ENCODE peak calls at places on chromosomes 16 and 17, in eight cellular contexts. One of them, this sample, is unnamed.

GRCh38 chr17:73800893-73801292 is 156.6 kb upstream of the SDK2 start:
- DNase-seq in erythroblast: no peak
- DNase-seq in LNCaP clone FGC: no peak
- DNase-seq in midbrain: no peak
- DNase-seq in stimulated activated CD4-positive, alpha-beta T cell treated with anti-CD3 and anti-CD28 coated beads, Interleukin-1b, Interleukin-23, amount 100 ng/mL, for 4 hours: no peak
- DNase-seq in left cardiac atrium: no peak
- DNase-seq in ureter: no peak
- DNase-seq in cardiac fibroblast: no peak
- DNase-seq in this sample: peak

GRCh38 chr16:50251375-50252081 is 14.8 kb upstream of the ADCY7 start:
- DNase-seq in erythroblast: no peak
- DNase-seq in LNCaP clone FGC: no peak
- DNase-seq in midbrain: no peak
- DNase-seq in stimulated activated CD4-positive, alpha-beta T cell treated with anti-CD3 and anti-CD28 coated beads, Interleukin-1b, Interleukin-23, amount 100 ng/mL, for 4 hours: no peak
- DNase-seq in left cardiac atrium: peak
- DNase-seq in ureter: no peak
- DNase-seq in cardiac fibroblast: peak
- DNase-seq in this sample: no peak

GRCh38 chr16:47721016-47721673 is 260.0 kb downstream of the PHKB start:
- DNase-seq in erythroblast: no peak
- DNase-seq in LNCaP clone FGC: no peak
- DNase-seq in midbrain: no peak
- DNase-seq in stimulated activated CD4-positive, alpha-beta T cell treated with anti-CD3 and anti-CD28 coated beads, Interleukin-1b, Interleukin-23, amount 100 ng/mL, for 4 hours: no peak
- DNase-seq in left cardiac atrium: no peak
- DNase-seq in ureter: no peak
- DNase-seq in cardiac fibroblast: no peak
- DNase-seq in this sample: no peak

GRCh38 chr17:19724501-19725420 is 8.4 kb upstream of the SLC47A2 start:
- DNase-seq in erythroblast: no peak
- DNase-seq in LNCaP clone FGC: no peak
- DNase-seq in midbrain: peak
- DNase-seq in stimulated activated CD4-positive, alpha-beta T cell treated with anti-CD3 and anti-CD28 coated beads, Interleukin-1b, Interleukin-23, amount 100 ng/mL, for 4 hours: peak
- DNase-seq in left cardiac atrium: peak
- DNase-seq in ureter: peak
- DNase-seq in cardiac fibroblast: peak
- DNase-seq in this sample: no peak

GRCh38 chr16:65214196-65214595 is 92.3 kb upstream of the CDH11 start:
- DNase-seq in erythroblast: no peak
- DNase-seq in LNCaP clone FGC: no peak
- DNase-seq in midbrain: no peak
- DNase-seq in stimulated activated CD4-positive, alpha-beta T cell treated with anti-CD3 and anti-CD28 coated beads, Interleukin-1b, Interleukin-23, amount 100 ng/mL, for 4 hours: no peak
- DNase-seq in left cardiac atrium: no peak
- DNase-seq in ureter: no peak
- DNase-seq in cardiac fibroblast: peak
- DNase-seq in this sample: no peak

GRCh38 chr17:20156196-20157077 is 147.3 kb downstream of the SPECC1 start:
- DNase-seq in erythroblast: peak
- DNase-seq in LNCaP clone FGC: no peak
- DNase-seq in midbrain: peak
- DNase-seq in stimulated activated CD4-positive, alpha-beta T cell treated with anti-CD3 and anti-CD28 coated beads, Interleukin-1b, Interleukin-23, amount 100 ng/mL, for 4 hours: peak
- DNase-seq in left cardiac atrium: peak
- DNase-seq in ureter: peak
- DNase-seq in cardiac fibroblast: peak
- DNase-seq in this sample: peak

GRCh38 chr16:89314357-89314756 is 96.9 kb downstream of the ZNF778 start:
- DNase-seq in erythroblast: no peak
- DNase-seq in LNCaP clone FGC: no peak
- DNase-seq in midbrain: no peak
- DNase-seq in stimulated activated CD4-positive, alpha-beta T cell treated with anti-CD3 and anti-CD28 coated beads, Interleukin-1b, Interleukin-23, amount 100 ng/mL, for 4 hours: peak
- DNase-seq in left cardiac atrium: no peak
- DNase-seq in ureter: no peak
- DNase-seq in cardiac fibroblast: no peak
- DNase-seq in this sample: no peak

GRCh38 chr17:1673041-1673790 is 11.5 kb downstream of the PRPF8 start:
- DNase-seq in erythroblast: no peak
- DNase-seq in LNCaP clone FGC: no peak
- DNase-seq in midbrain: no peak
- DNase-seq in stimulated activated CD4-positive, alpha-beta T cell treated with anti-CD3 and anti-CD28 coated beads, Interleukin-1b, Interleukin-23, amount 100 ng/mL, for 4 hours: no peak
- DNase-seq in left cardiac atrium: no peak
- DNase-seq in ureter: no peak
- DNase-seq in cardiac fibroblast: no peak
- DNase-seq in this sample: no peak

GRCh38 chr17:77370536-77370935 is 229.8 kb downstream of the SEC14L1 start:
- DNase-seq in erythroblast: no peak
- DNase-seq in LNCaP clone FGC: no peak
- DNase-seq in midbrain: no peak
- DNase-seq in stimulated activated CD4-positive, alpha-beta T cell treated with anti-CD3 and anti-CD28 coated beads, Interleukin-1b, Interleukin-23, amount 100 ng/mL, for 4 hours: no peak
- DNase-seq in left cardiac atrium: no peak
- DNase-seq in ureter: no peak
- DNase-seq in cardiac fibroblast: no peak
- DNase-seq in this sample: no peak

GRCh38 chr16:66485361-66485760 is 58.3 kb downstream of the BEAN1 start:
- DNase-seq in erythroblast: no peak
- DNase-seq in LNCaP clone FGC: no peak
- DNase-seq in midbrain: no peak
- DNase-seq in stimulated activated CD4-positive, alpha-beta T cell treated with anti-CD3 and anti-CD28 coated beads, Interleukin-1b, Interleukin-23, amount 100 ng/mL, for 4 hours: no peak
- DNase-seq in left cardiac atrium: no peak
- DNase-seq in ureter: peak
- DNase-seq in cardiac fibroblast: no peak
- DNase-seq in this sample: no peak

GRCh38 chr16:48558269-48558915 is 51.6 kb downstream of the N4BP1 start:
- DNase-seq in erythroblast: no peak
- DNase-seq in LNCaP clone FGC: no peak
- DNase-seq in midbrain: peak
- DNase-seq in stimulated activated CD4-positive, alpha-beta T cell treated with anti-CD3 and anti-CD28 coated beads, Interleukin-1b, Interleukin-23, amount 100 ng/mL, for 4 hours: no peak
- DNase-seq in left cardiac atrium: no peak
- DNase-seq in ureter: no peak
- DNase-seq in cardiac fibroblast: peak
- DNase-seq in this sample: no peak

GRCh38 chr16:82344157-82344556 is 174.1 kb upstream of the MPHOSPH6 start:
- DNase-seq in erythroblast: peak
- DNase-seq in LNCaP clone FGC: no peak
- DNase-seq in midbrain: peak
- DNase-seq in stimulated activated CD4-positive, alpha-beta T cell treated with anti-CD3 and anti-CD28 coated beads, Interleukin-1b, Interleukin-23, amount 100 ng/mL, for 4 hours: no peak
- DNase-seq in left cardiac atrium: no peak
- DNase-seq in ureter: no peak
- DNase-seq in cardiac fibroblast: no peak
- DNase-seq in this sample: peak

GRCh38 chr17:29248845-29249244 is 2.2 kb downstream of the CRYBA1 start:
- DNase-seq in erythroblast: no peak
- DNase-seq in LNCaP clone FGC: no peak
- DNase-seq in midbrain: no peak
- DNase-seq in stimulated activated CD4-positive, alpha-beta T cell treated with anti-CD3 and anti-CD28 coated beads, Interleukin-1b, Interleukin-23, amount 100 ng/mL, for 4 hours: no peak
- DNase-seq in left cardiac atrium: no peak
- DNase-seq in ureter: no peak
- DNase-seq in cardiac fibroblast: no peak
- DNase-seq in this sample: no peak

GRCh38 chr16:16095646-16096045 is 127.6 kb downstream of the ABCC6 start:
- DNase-seq in erythroblast: no peak
- DNase-seq in LNCaP clone FGC: no peak
- DNase-seq in midbrain: no peak
- DNase-seq in stimulated activated CD4-positive, alpha-beta T cell treated with anti-CD3 and anti-CD28 coated beads, Interleukin-1b, Interleukin-23, amount 100 ng/mL, for 4 hours: no peak
- DNase-seq in left cardiac atrium: no peak
- DNase-seq in ureter: no peak
- DNase-seq in cardiac fibroblast: peak
- DNase-seq in this sample: no peak

GRCh38 chr16:67236551-67237395 is 9.8 kb downstream of the TMEM208 start:
- DNase-seq in erythroblast: peak
- DNase-seq in LNCaP clone FGC: no peak
- DNase-seq in midbrain: no peak
- DNase-seq in stimulated activated CD4-positive, alpha-beta T cell treated with anti-CD3 and anti-CD28 coated beads, Interleukin-1b, Interleukin-23, amount 100 ng/mL, for 4 hours: no peak
- DNase-seq in left cardiac atrium: peak
- DNase-seq in ureter: no peak
- DNase-seq in cardiac fibroblast: peak
- DNase-seq in this sample: peak

GRCh38 chr17:27294689-27295630 is 1.0 kb downstream of the WSB1 start:
- DNase-seq in erythroblast: peak
- DNase-seq in LNCaP clone FGC: peak
- DNase-seq in midbrain: peak
- DNase-seq in stimulated activated CD4-positive, alpha-beta T cell treated with anti-CD3 and anti-CD28 coated beads, Interleukin-1b, Interleukin-23, amount 100 ng/mL, for 4 hours: peak
- DNase-seq in left cardiac atrium: peak
- DNase-seq in ureter: peak
- DNase-seq in cardiac fibroblast: peak
- DNase-seq in this sample: peak

GRCh38 chr16:88737298-88738166 is 31.2 kb downstream of the CTU2 start:
- DNase-seq in erythroblast: peak
- DNase-seq in LNCaP clone FGC: no peak
- DNase-seq in midbrain: peak
- DNase-seq in stimulated activated CD4-positive, alpha-beta T cell treated with anti-CD3 and anti-CD28 coated beads, Interleukin-1b, Interleukin-23, amount 100 ng/mL, for 4 hours: peak
- DNase-seq in left cardiac atrium: peak
- DNase-seq in ureter: peak
- DNase-seq in cardiac fibroblast: peak
- DNase-seq in this sample: no peak

GRCh38 chr16:10181196-10182162 is 749 bp downstream of the GRIN2A start:
- DNase-seq in erythroblast: peak
- DNase-seq in LNCaP clone FGC: no peak
- DNase-seq in midbrain: peak
- DNase-seq in stimulated activated CD4-positive, alpha-beta T cell treated with anti-CD3 and anti-CD28 coated beads, Interleukin-1b, Interleukin-23, amount 100 ng/mL, for 4 hours: no peak
- DNase-seq in left cardiac atrium: peak
- DNase-seq in ureter: peak
- DNase-seq in cardiac fibroblast: peak
- DNase-seq in this sample: no peak

GRCh38 chr16:17177968-17178880 is 292.5 kb downstream of the XYLT1 start:
- DNase-seq in erythroblast: no peak
- DNase-seq in LNCaP clone FGC: no peak
- DNase-seq in midbrain: no peak
- DNase-seq in stimulated activated CD4-positive, alpha-beta T cell treated with anti-CD3 and anti-CD28 coated beads, Interleukin-1b, Interleukin-23, amount 100 ng/mL, for 4 hours: no peak
- DNase-seq in left cardiac atrium: no peak
- DNase-seq in ureter: no peak
- DNase-seq in cardiac fibroblast: no peak
- DNase-seq in this sample: no peak

GRCh38 chr17:17159571-17159970 is 46.6 kb downstream of the PLD6 start:
- DNase-seq in erythroblast: no peak
- DNase-seq in LNCaP clone FGC: no peak
- DNase-seq in midbrain: no peak
- DNase-seq in stimulated activated CD4-positive, alpha-beta T cell treated with anti-CD3 and anti-CD28 coated beads, Interleukin-1b, Interleukin-23, amount 100 ng/mL, for 4 hours: no peak
- DNase-seq in left cardiac atrium: no peak
- DNase-seq in ureter: no peak
- DNase-seq in cardiac fibroblast: no peak
- DNase-seq in this sample: no peak

GRCh38 chr17:49434821-49435581 is 20.3 kb upstream of the PHB1 start:
- DNase-seq in erythroblast: peak
- DNase-seq in LNCaP clone FGC: no peak
- DNase-seq in midbrain: peak
- DNase-seq in stimulated activated CD4-positive, alpha-beta T cell treated with anti-CD3 and anti-CD28 coated beads, Interleukin-1b, Interleukin-23, amount 100 ng/mL, for 4 hours: peak
- DNase-seq in left cardiac atrium: peak
- DNase-seq in ureter: no peak
- DNase-seq in cardiac fibroblast: peak
- DNase-seq in this sample: peak

GRCh38 chr16:71923941-71924690 is 28.8 kb downstream of the IST1 start:
- DNase-seq in erythroblast: no peak
- DNase-seq in LNCaP clone FGC: no peak
- DNase-seq in midbrain: no peak
- DNase-seq in stimulated activated CD4-positive, alpha-beta T cell treated with anti-CD3 and anti-CD28 coated beads, Interleukin-1b, Interleukin-23, amount 100 ng/mL, for 4 hours: no peak
- DNase-seq in left cardiac atrium: no peak
- DNase-seq in ureter: no peak
- DNase-seq in cardiac fibroblast: peak
- DNase-seq in this sample: no peak

GRCh38 chr17:76989519-76989918 is 121.3 kb downstream of the MGAT5B start:
- DNase-seq in erythroblast: no peak
- DNase-seq in LNCaP clone FGC: no peak
- DNase-seq in midbrain: no peak
- DNase-seq in stimulated activated CD4-positive, alpha-beta T cell treated with anti-CD3 and anti-CD28 coated beads, Interleukin-1b, Interleukin-23, amount 100 ng/mL, for 4 hours: no peak
- DNase-seq in left cardiac atrium: no peak
- DNase-seq in ureter: no peak
- DNase-seq in cardiac fibroblast: no peak
- DNase-seq in this sample: no peak

GRCh38 chr17:75853410-75853809 is 1.7 kb downstream of the WBP2 start:
- DNase-seq in erythroblast: peak
- DNase-seq in LNCaP clone FGC: no peak
- DNase-seq in midbrain: no peak
- DNase-seq in stimulated activated CD4-positive, alpha-beta T cell treated with anti-CD3 and anti-CD28 coated beads, Interleukin-1b, Interleukin-23, amount 100 ng/mL, for 4 hours: no peak
- DNase-seq in left cardiac atrium: no peak
- DNase-seq in ureter: no peak
- DNase-seq in cardiac fibroblast: peak
- DNase-seq in this sample: no peak

GRCh38 chr17:32541640-32542039 is 54.8 kb downstream of the CDK5R1 start:
- DNase-seq in erythroblast: no peak
- DNase-seq in LNCaP clone FGC: no peak
- DNase-seq in midbrain: no peak
- DNase-seq in stimulated activated CD4-positive, alpha-beta T cell treated with anti-CD3 and anti-CD28 coated beads, Interleukin-1b, Interleukin-23, amount 100 ng/mL, for 4 hours: no peak
- DNase-seq in left cardiac atrium: no peak
- DNase-seq in ureter: no peak
- DNase-seq in cardiac fibroblast: no peak
- DNase-seq in this sample: no peak

GRCh38 chr17:81608082-81608481 is 28.8 kb downstream of the NPLOC4 start:
- DNase-seq in erythroblast: no peak
- DNase-seq in LNCaP clone FGC: no peak
- DNase-seq in midbrain: no peak
- DNase-seq in stimulated activated CD4-positive, alpha-beta T cell treated with anti-CD3 and anti-CD28 coated beads, Interleukin-1b, Interleukin-23, amount 100 ng/mL, for 4 hours: no peak
- DNase-seq in left cardiac atrium: no peak
- DNase-seq in ureter: no peak
- DNase-seq in cardiac fibroblast: no peak
- DNase-seq in this sample: no peak

GRCh38 chr16:56551796-56552738 is 12.8 kb upstream of the MT4 start:
- DNase-seq in erythroblast: no peak
- DNase-seq in LNCaP clone FGC: peak
- DNase-seq in midbrain: peak
- DNase-seq in stimulated activated CD4-positive, alpha-beta T cell treated with anti-CD3 and anti-CD28 coated beads, Interleukin-1b, Interleukin-23, amount 100 ng/mL, for 4 hours: no peak
- DNase-seq in left cardiac atrium: peak
- DNase-seq in ureter: peak
- DNase-seq in cardiac fibroblast: no peak
- DNase-seq in this sample: no peak

GRCh38 chr17:79627766-79628690 is 17.2 kb upstream of the RBFOX3 start:
- DNase-seq in erythroblast: no peak
- DNase-seq in LNCaP clone FGC: no peak
- DNase-seq in midbrain: no peak
- DNase-seq in stimulated activated CD4-positive, alpha-beta T cell treated with anti-CD3 and anti-CD28 coated beads, Interleukin-1b, Interleukin-23, amount 100 ng/mL, for 4 hours: no peak
- DNase-seq in left cardiac atrium: peak
- DNase-seq in ureter: peak
- DNase-seq in cardiac fibroblast: no peak
- DNase-seq in this sample: no peak

GRCh38 chr17:75455896-75456416 is 479 bp upstream of the TMEM94 start:
- DNase-seq in erythroblast: no peak
- DNase-seq in LNCaP clone FGC: no peak
- DNase-seq in midbrain: no peak
- DNase-seq in stimulated activated CD4-positive, alpha-beta T cell treated with anti-CD3 and anti-CD28 coated beads, Interleukin-1b, Interleukin-23, amount 100 ng/mL, for 4 hours: no peak
- DNase-seq in left cardiac atrium: peak
- DNase-seq in ureter: no peak
- DNase-seq in cardiac fibroblast: no peak
- DNase-seq in this sample: no peak

GRCh38 chr16:89064606-89065444 is 28.8 kb upstream of the ACSF3 start:
- DNase-seq in erythroblast: no peak
- DNase-seq in LNCaP clone FGC: no peak
- DNase-seq in midbrain: no peak
- DNase-seq in stimulated activated CD4-positive, alpha-beta T cell treated with anti-CD3 and anti-CD28 coated beads, Interleukin-1b, Interleukin-23, amount 100 ng/mL, for 4 hours: no peak
- DNase-seq in left cardiac atrium: no peak
- DNase-seq in ureter: no peak
- DNase-seq in cardiac fibroblast: no peak
- DNase-seq in this sample: no peak

This sample was measured in NCI-H345.